ENCODE peak calls at places on chromosomes 16 and 17, in nine cellular contexts. D is lower lobe of right lung; I is CD8-positive, alpha-beta T cell; F is heart left ventricle; U is AG04449; O is CD4-positive, alpha-beta T cell; P is kidney epithelial cell; C is suprapubic skin; H is fibroblast of lung. S is an unnamed sample.

GRCh38 chr17:38852771-38853291 is 690 bp downstream of the RPL23 start:
- DNase-seq in D (no peak), I (peak), F (no peak), U (no peak), O (no peak), P (no peak), C (no peak), H (peak), S (no peak)

GRCh38 chr16:89256651-89257254 is 39.2 kb downstream of the ZNF778 start:
- DNase-seq in D (peak), I (peak), F (no peak), U (no peak), O (peak), P (no peak), C (no peak), H (peak), S (peak)

GRCh38 chr16:27154573-27155521 is 48.5 kb upstream of the KDM8 start:
- DNase-seq in D (peak), I (peak), F (peak), U (no peak), O (peak), P (no peak), C (no peak), H (peak), S (peak)

GRCh38 chr16:68417711-68418301 is 30.5 kb downstream of the SMPD3 start:
- DNase-seq in D (peak), I (peak), F (peak), U (no peak), O (peak), P (no peak), C (no peak), H (no peak), S (peak)

GRCh38 chr16:58509256-58510096 is 5.8 kb upstream of the SETD6 start:
- DNase-seq in D (peak), I (no peak), F (no peak), U (no peak), O (no peak), P (no peak), C (peak), H (no peak), S (no peak)

GRCh38 chr16:49956915-49957314 is 68.1 kb upstream of the CNEP1R1 start:
- DNase-seq in D (no peak), I (no peak), F (no peak), U (no peak), O (no peak), P (no peak), C (no peak), H (no peak), S (no peak)

GRCh38 chr16:84526794-84527485 is 22.5 kb upstream of the MEAK7 start:
- DNase-seq in D (peak), I (no peak), F (no peak), U (no peak), O (no peak), P (no peak), C (no peak), H (peak), S (no peak)

GRCh38 chr16:72109300-72109699 is 15.7 kb downstream of the DHX38 start:
- DNase-seq in D (no peak), I (no peak), F (no peak), U (no peak), O (no peak), P (no peak), C (no peak), H (no peak), S (no peak)

GRCh38 chr16:23206986-23207385 is 24.4 kb downstream of the SCNN1G start:
- DNase-seq in D (no peak), I (no peak), F (no peak), U (no peak), O (no peak), P (no peak), C (no peak), H (no peak), S (no peak)

GRCh38 chr16:85192736-85193493 is 80.6 kb upstream of the CIBAR2 start:
- DNase-seq in D (no peak), I (no peak), F (no peak), U (no peak), O (no peak), P (no peak), C (no peak), H (peak), S (no peak)

GRCh38 chr16:12315330-12316138 is 339.0 kb downstream of the SNX29 start:
- DNase-seq in D (no peak), I (no peak), F (no peak), U (no peak), O (no peak), P (no peak), C (no peak), H (no peak), S (no peak)

GRCh38 chr17:156094-156621 is 18.8 kb downstream of the SCGB1C2 start:
- DNase-seq in D (peak), I (peak), F (no peak), U (no peak), O (no peak), P (no peak), C (no peak), H (no peak), S (no peak)

GRCh38 chr17:19244796-19245195 is 7.6 kb downstream of the EPN2 start:
- DNase-seq in D (no peak), I (no peak), F (no peak), U (no peak), O (no peak), P (no peak), C (no peak), H (no peak), S (no peak)

GRCh38 chr16:73058616-73059409 is 10.9 kb upstream of the ZFHX3 start:
- DNase-seq in D (peak), I (no peak), F (peak), U (no peak), O (no peak), P (no peak), C (no peak), H (peak), S (peak)

GRCh38 chr16:84874004-84874435 is 54.2 kb downstream of the CRISPLD2 start:
- DNase-seq in D (no peak), I (no peak), F (no peak), U (no peak), O (no peak), P (no peak), C (no peak), H (no peak), S (no peak)

GRCh38 chr16:66746682-66747081 is 4.7 kb downstream of the DYNC1LI2 start:
- DNase-seq in D (peak), I (no peak), F (no peak), U (peak), O (no peak), P (no peak), C (no peak), H (no peak), S (no peak)

DNA sequence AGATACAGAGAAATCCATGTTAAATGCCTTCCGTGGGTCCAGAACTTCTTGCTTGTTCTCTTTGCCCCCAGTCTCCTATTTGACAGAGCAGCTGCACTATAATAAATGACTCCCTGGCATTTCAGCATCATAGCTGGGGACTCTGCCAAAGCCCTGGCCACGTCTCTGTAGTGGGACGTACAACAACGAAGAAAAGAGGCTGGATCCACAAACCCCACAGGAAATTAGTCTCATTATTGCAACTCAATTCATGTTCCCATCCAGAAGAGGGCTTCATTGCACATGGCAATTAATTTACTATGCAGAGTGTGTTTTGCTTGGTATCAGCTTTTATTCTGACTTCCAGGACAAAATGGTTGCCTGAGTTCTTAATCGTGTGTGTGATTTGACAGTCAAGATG is 121.3 kb downstream of the CDH13 start:
- DNase-seq in D (no peak), I (no peak), F (peak), U (no peak), O (no peak), P (no peak), C (no peak), H (peak), S (no peak)
- TF ChIP-seq CTCF in D (peak), I (no peak), F (peak), U (peak), O (no peak), P (no peak), C (no peak), H (peak), S (no peak)

GRCh38 chr17:81256616-81257015 is 17.5 kb downstream of the NDUFAF8 start:
- DNase-seq in D (no peak), I (no peak), F (no peak), U (no peak), O (no peak), P (peak), C (no peak), H (peak), S (no peak)

GRCh38 chr17:81257533-81257932 is 18.4 kb downstream of the NDUFAF8 start:
- DNase-seq in D (no peak), I (no peak), F (no peak), U (no peak), O (no peak), P (no peak), C (no peak), H (no peak), S (no peak)

GRCh38 chr17:81252336-81253329 is 13.5 kb downstream of the NDUFAF8 start:
- DNase-seq in D (no peak), I (no peak), F (no peak), U (no peak), O (no peak), P (no peak), C (no peak), H (no peak), S (no peak)

GRCh38 chr17:81253358-81254131 is 14.4 kb downstream of the NDUFAF8 start:
- DNase-seq in D (peak), I (peak), F (no peak), U (no peak), O (peak), P (no peak), C (no peak), H (peak), S (peak)

GRCh38 chr17:81254955-81255717 is 16.0 kb downstream of the NDUFAF8 start:
- DNase-seq in D (peak), I (no peak), F (peak), U (no peak), O (no peak), P (peak), C (peak), H (peak), S (no peak)
- TF ChIP-seq CTCF in D (peak), I (no peak), F (peak), U (peak), O (no peak), P (peak), C (peak), H (peak), S (no peak)

GRCh38 chr16:53415504-53415903 is 18.8 kb upstream of the RBL2 start:
- DNase-seq in D (no peak), I (no peak), F (no peak), U (no peak), O (no peak), P (no peak), C (no peak), H (no peak), S (no peak)
- TF ChIP-seq CTCF in D (peak), I (no peak), F (no peak), U (no peak), O (no peak), P (peak), C (no peak), H (no peak), S (no peak)

GRCh38 chr17:9769036-9769695 is 22.2 kb downstream of the DHRS7C start:
- DNase-seq in D (no peak), I (no peak), F (no peak), U (no peak), O (no peak), P (no peak), C (no peak), H (no peak), S (no peak)
- TF ChIP-seq CTCF in D (no peak), I (no peak), F (no peak), U (no peak), O (no peak), P (no peak), C (no peak), H (no peak), S (no peak)

GRCh38 chr17:51103451-51103850 is 17.2 kb downstream of the SPAG9 start:
- DNase-seq in D (no peak), I (no peak), F (no peak), U (no peak), O (no peak), P (no peak), C (no peak), H (no peak), S (no peak)
- TF ChIP-seq CTCF in D (no peak), I (no peak), F (no peak), U (no peak), O (no peak), P (no peak), C (no peak), H (no peak), S (no peak)

GRCh38 chr17:47717261-47717697 is 15.8 kb upstream of the TBX21 start:
- DNase-seq in D (no peak), I (no peak), F (no peak), U (no peak), O (no peak), P (no peak), C (no peak), H (no peak), S (no peak)
- TF ChIP-seq CTCF in D (peak), I (no peak), F (peak), U (peak), O (peak), P (peak), C (no peak), H (peak), S (peak)

GRCh38 chr16:64152010-64152767 is 969.7 kb downstream of the CDH11 start:
- DNase-seq in D (no peak), I (no peak), F (no peak), U (no peak), O (no peak), P (no peak), C (no peak), H (no peak), S (no peak)
- TF ChIP-seq CTCF in D (no peak), I (no peak), F (no peak), U (no peak), O (no peak), P (no peak), C (no peak), H (no peak), S (no peak)

S was measured in GM13977.